ENCODE peak calls at places on chromosomes 6 and 20, in eight cellular contexts. C is Right ventricle myocardium superior, J is NCI-H2029, G is NAMALWA, W is HEK293T, B is H9, H is cardiac fibroblast, N is HuH-7.5. X is an unnamed sample.

GRCh38 chr20:49676581-49677291 is 36.9 kb downstream of the B4GALT5 start:
- DNase-seq in C (no peak), J (no peak), G (no peak), W (no peak), B (no peak), H (no peak), N (no peak), X (peak; percentile 56)

GRCh38 chr6:55543633-55544309 is 35.2 kb downstream of the HMGCLL1 start:
- DNase-seq in C (no peak), J (no peak), G (no peak), W (peak; percentile 37), B (peak; percentile 27), H (no peak), N (no peak), X (no peak)

GRCh38 chr6:1390805-1391511 is 1.6 kb downstream of the FOXF2 start:
- DNase-seq in C (no peak), J (no peak), G (no peak), W (no peak), B (peak; percentile 62), H (peak; percentile 16), N (no peak), X (peak; percentile 47)

GRCh38 chr6:109491207-109491938 is 8.4 kb upstream of the ZBTB24 start:
- DNase-seq in C (no peak), J (peak; percentile 28), G (no peak), W (no peak), B (no peak), H (no peak), N (no peak), X (peak; percentile 19)

GRCh38 chr20:44256961-44257360 is 9.9 kb downstream of the GDAP1L1 start:
- DNase-seq in C (no peak), J (no peak), G (no peak), W (no peak), B (no peak), H (no peak), N (no peak), X (no peak)

GRCh38 chr6:118902731-118903130 is 8.8 kb downstream of the ASF1A start:
- DNase-seq in C (no peak), J (no peak), G (no peak), W (no peak), B (no peak), H (peak; percentile 22), N (no peak), X (peak; percentile 12)

GRCh38 chr6:16205377-16206144 is 32.8 kb upstream of the GMPR start:
- DNase-seq in C (no peak), J (peak; percentile 16), G (peak; percentile 99), W (peak; percentile 44), B (no peak), H (peak; percentile 83), N (no peak), X (peak; percentile 90)

GRCh38 chr20:2693286-2693995 is 861 bp downstream of the EBF4 start:
- DNase-seq in C (no peak), J (no peak), G (no peak), W (peak; percentile 52), B (peak; percentile 50), H (no peak), N (peak; percentile 89), X (peak; percentile 17)

GRCh38 chr6:36266913-36267644 is 2.8 kb upstream of the PNPLA1 start:
- DNase-seq in C (no peak), J (no peak), G (no peak), W (no peak), B (no peak), H (no peak), N (no peak), X (no peak)

GRCh38 chr6:169868458-169868857 is 117.0 kb downstream of the ERMARD start:
- DNase-seq in C (peak; percentile 66), J (no peak), G (peak; percentile 45), W (peak; percentile 5), B (no peak), H (no peak), N (no peak), X (no peak)

GRCh38 chr20:34643919-34644318 is 33.0 kb downstream of the PIGU start:
- DNase-seq in C (no peak), J (no peak), G (no peak), W (no peak), B (no peak), H (peak; percentile 82), N (no peak), X (peak; percentile 63)

GRCh38 chr6:21707527-21707926 is 114.0 kb downstream of the SOX4 start:
- DNase-seq in C (no peak), J (no peak), G (no peak), W (no peak), B (no peak), H (no peak), N (no peak), X (no peak)

GRCh38 chr6:95410168-95410567 is 167.2 kb upstream of the MANEA start:
- DNase-seq in C (no peak), J (no peak), G (no peak), W (no peak), B (no peak), H (no peak), N (no peak), X (no peak)

GRCh38 chr6:45696738-45697137 is 318.9 kb downstream of the CLIC5 start:
- DNase-seq in C (no peak), J (no peak), G (no peak), W (no peak), B (no peak), H (no peak), N (no peak), X (no peak)

X was measured in fibroblast of lung.